ENCODE peak calls at places on chromosome 11, in six cellular contexts. Y is astrocyte of the hippocampus; W is fibroblast of lung; U is GM10248; I is EL; X is activated naive CD4-positive, alpha-beta T cell treated with Interleukin-2 at 50 U/mL for 16 hours. H is an unnamed sample.
A peak's percentile ranks its signal among the peaks of the same experiment; 100 is the strongest.

GRCh38 chr11:105838668-105839403 is 183.2 kb downstream of the MSANTD4 start:
- DNase-seq in W (peak; percentile 42), Y (peak; percentile 23), I (peak; percentile 57), U (no peak), X (no peak), H (no peak)

GRCh38 chr11:72015511-72016061 is 16.9 kb downstream of the IL18BP start:
- DNase-seq in U (no peak), Y (peak; percentile 39), X (no peak), W (peak; percentile 19), I (no peak), H (no peak)

GRCh38 chr11:78344676-78345075 is 72.9 kb downstream of the GAB2 start:
- DNase-seq in W (no peak), Y (no peak), I (no peak), X (no peak), U (no peak), H (no peak)

GRCh38 chr11:63535734-63536133 is 874 bp upstream of the PLAAT4 start:
- DNase-seq in I (peak; percentile 15), Y (no peak), X (peak; percentile 32), U (no peak), W (no peak), H (no peak)

GRCh38 chr11:104522650-104523049 is 358.7 kb upstream of the PDGFD start:
- DNase-seq in X (no peak), U (no peak), I (no peak), W (peak; percentile 24), Y (no peak), H (no peak)

GRCh38 chr11:19769820-19770219 is 57.2 kb downstream of the NAV2 start:
- DNase-seq in Y (peak; percentile 85), I (peak; percentile 82), U (no peak), X (no peak), W (peak; percentile 88), H (peak; percentile 84)

GRCh38 chr11:16001899-16002426 is 354.4 kb downstream of the SOX6 start:
- DNase-seq in X (no peak), I (peak; percentile 91), W (peak; percentile 98), Y (peak; percentile 79), U (no peak), H (peak; percentile 90)

GRCh38 chr11:103222801-103223200 is 113.6 kb downstream of the DYNC2H1 start:
- DNase-seq in U (no peak), X (no peak), I (no peak), W (peak; percentile 24), Y (peak; percentile 45), H (peak; percentile 4)

GRCh38 chr11:107819361-107820014 is 39.1 kb downstream of the SLC35F2 start:
- DNase-seq in W (peak; percentile 22), X (no peak), I (no peak), Y (peak; percentile 51), U (no peak), H (no peak)

GRCh38 chr11:75270896-75271415 is 30.4 kb downstream of the TPBGL start:
- DNase-seq in W (peak; percentile 27), U (no peak), Y (peak; percentile 16), X (no peak), I (peak; percentile 19), H (no peak)

GRCh38 chr11:64553554-64554201 is 37.3 kb upstream of the SLC22A12 start:
- DNase-seq in Y (peak; percentile 58), W (peak; percentile 59), U (peak; percentile 71), I (peak; percentile 52), X (peak; percentile 57), H (no peak)

GRCh38 chr11:105236631-105237030 is 97.1 kb upstream of the CARD18 start:
- DNase-seq in Y (peak; percentile 28), I (peak; percentile 46), X (no peak), W (peak; percentile 90), U (no peak), H (peak; percentile 65)

GRCh38 chr11:33930317-33931021 is 38.6 kb upstream of the LMO2 start:
- DNase-seq in I (peak; percentile 8), Y (no peak), W (peak; percentile 72), U (no peak), X (no peak), H (no peak)

GRCh38 chr11:111557425-111558111 is 17.0 kb downstream of the LAYN start:
- DNase-seq in X (no peak), I (peak; percentile 99), W (peak; percentile 93), U (no peak), Y (peak; percentile 95), H (peak; percentile 95)

GRCh38 chr11:34215806-34216453 is 110.5 kb downstream of the NAT10 start:
- DNase-seq in X (no peak), I (no peak), Y (no peak), U (no peak), W (peak; percentile 19), H (no peak)

GRCh38 chr11:6794637-6795036 is 4.9 kb downstream of the OR6A2 start:
- DNase-seq in Y (no peak), U (no peak), W (no peak), I (no peak), X (no peak), H (no peak)

GRCh38 chr11:8610532-8611116 is 16.6 kb upstream of the STK33 start:
- DNase-seq in Y (peak; percentile 36), X (no peak), W (peak; percentile 24), U (peak; percentile 29), I (no peak), H (no peak)

GRCh38 chr11:112785104-112785503 is 176.1 kb upstream of the NCAM1 start:
- DNase-seq in I (peak; percentile 43), Y (peak; percentile 73), U (no peak), W (no peak), X (no peak), H (peak; percentile 22)

GRCh38 chr11:124752471-124753100 is 531 bp upstream of the VSIG2 start:
- DNase-seq in I (no peak), W (no peak), Y (no peak), X (no peak), U (no peak), H (no peak)

GRCh38 chr11:77152846-77153245 is 24.8 kb downstream of the MYO7A start:
- DNase-seq in U (no peak), W (peak; percentile 23), Y (peak; percentile 41), X (no peak), I (no peak), H (peak; percentile 20)

GRCh38 chr11:11387906-11388305 is 34.9 kb upstream of the CSNK2A3 start:
- DNase-seq in X (no peak), W (no peak), U (no peak), Y (no peak), I (no peak), H (no peak)